ENCODE peak calls at places on chromosomes 11 and 22, in seven cellular contexts. L is HFFc6, T is HCT116, H is thoracic aorta, M is neural crest cell, A is kidney, X is dorsolateral prefrontal cortex. N is an unnamed sample.

GRCh38 chr11:119689318-119689717 is 39.7 kb downstream of the NECTIN1 start:
- DNase-seq in L (no peak), T (no peak), H (no peak), M (no peak), A (no peak), X (no peak), N (no peak)

GRCh38 chr11:61952882-61953281 is 2.7 kb downstream of the BEST1 start:
- DNase-seq in L (no peak), T (no peak), H (no peak), M (no peak), A (no peak), X (no peak), N (peak)

GRCh38 chr11:43582837-43583462 is 97.6 kb upstream of the HSD17B12 start:
- DNase-seq in L (no peak), T (no peak), H (no peak), M (no peak), A (peak), X (no peak), N (no peak)

GRCh38 chr11:34994859-34995258 is 78.4 kb downstream of the PDHX start:
- DNase-seq in L (no peak), T (no peak), H (no peak), M (no peak), A (no peak), X (no peak), N (no peak)

GRCh38 chr11:107583629-107584195 is 7.2 kb upstream of the ELMOD1 start:
- DNase-seq in L (peak), T (no peak), H (no peak), M (no peak), A (no peak), X (no peak), N (no peak)

GRCh38 chr11:111388431-111388830 is 9.4 kb upstream of the POU2AF1 start:
- DNase-seq in L (no peak), T (no peak), H (no peak), M (no peak), A (no peak), X (no peak), N (no peak)

GRCh38 chr22:40534379-40535188 is 101.9 kb downstream of the MRTFA start:
- DNase-seq in L (peak), T (no peak), H (no peak), M (no peak), A (no peak), X (no peak), N (no peak)

GRCh38 chr11:8638300-8638699 is 44.2 kb downstream of the TRIM66 start:
- DNase-seq in L (peak), T (no peak), H (no peak), M (no peak), A (no peak), X (no peak), N (no peak)

GRCh38 chr11:70332567-70332966 is 62.1 kb downstream of the PPFIA1 start:
- DNase-seq in L (no peak), T (no peak), H (no peak), M (no peak), A (no peak), X (no peak), N (no peak)

GRCh38 chr11:69661413-69661715 is 13.8 kb downstream of the LTO1 start:
- DNase-seq in L (no peak), T (no peak), H (no peak), M (no peak), A (peak), X (no peak), N (no peak)

DNA sequence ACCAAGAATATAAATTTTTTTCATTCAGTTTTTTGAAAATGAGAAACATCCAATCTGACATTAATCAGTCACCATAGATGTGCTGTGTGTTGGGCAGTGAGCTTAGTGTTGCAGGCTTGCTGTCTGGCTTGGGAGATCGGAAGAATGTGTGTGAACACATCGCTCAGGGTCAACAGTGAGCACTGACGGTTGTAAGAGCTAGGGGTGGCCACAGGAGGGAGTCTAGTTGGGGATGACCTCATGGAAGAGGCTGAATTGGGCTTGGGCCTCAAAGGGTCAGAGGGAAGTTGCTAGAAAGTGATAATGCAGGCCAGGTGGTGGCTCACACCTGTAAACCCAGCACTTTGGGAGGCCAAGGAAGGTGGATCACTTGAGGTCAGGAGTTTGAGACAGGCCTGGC is 375.4 kb downstream of the DDX10 start:
- DNase-seq in L (no peak), T (peak), H (no peak), M (no peak), A (no peak), X (no peak), N (no peak)
- TF ChIP-seq CTCF in L (peak), T (peak), H (no peak), M (no peak), A (no peak), X (no peak), N (no peak)

DNA sequence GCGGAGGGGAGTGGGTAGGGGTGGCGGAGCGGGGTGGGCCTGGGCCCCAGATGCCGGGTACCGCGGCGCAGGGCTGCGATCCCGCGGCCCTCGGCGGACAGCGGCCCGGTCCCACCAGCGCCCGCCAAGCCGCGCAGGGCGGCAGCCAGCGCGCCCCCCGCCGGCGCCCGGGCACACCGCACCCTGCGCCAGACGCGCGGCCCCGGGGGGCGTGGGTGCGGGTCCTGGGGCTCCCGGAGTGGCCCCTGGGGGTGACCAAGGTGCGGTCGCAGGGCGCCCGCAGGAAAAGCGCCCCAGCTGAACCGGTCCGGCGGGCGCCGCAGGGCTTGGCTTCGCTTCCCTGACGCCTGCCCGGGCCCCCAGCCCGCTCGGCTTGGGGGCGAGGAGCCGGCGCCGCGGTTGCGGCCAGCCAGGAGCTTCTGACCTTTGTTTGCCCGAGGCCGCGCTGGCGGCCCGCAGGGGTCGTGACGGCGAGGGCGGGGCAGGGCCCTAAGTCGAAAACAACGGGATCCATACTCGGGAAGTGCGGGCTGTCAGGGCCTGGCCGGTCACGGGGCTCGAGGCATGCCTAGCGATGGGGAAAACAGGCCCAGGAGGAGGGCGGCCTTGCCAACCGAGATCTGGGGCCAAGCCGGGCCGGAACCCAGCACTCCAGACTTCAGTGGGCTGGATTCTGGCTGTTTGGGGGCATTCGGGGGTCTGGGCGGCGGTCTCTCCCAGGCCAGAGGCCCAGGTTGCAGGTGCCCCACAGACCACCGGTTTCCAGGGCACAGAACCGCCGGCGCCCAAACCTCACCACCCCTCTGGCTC is 581 bp upstream of the AP5B1 start:
- DNase-seq in L (no peak), T (no peak), H (no peak), M (peak), A (peak), X (no peak), N (no peak)
- TF ChIP-seq CTCF in L (peak), T (no peak), H (no peak), M (peak), A (peak), X (peak), N (peak)

GRCh38 chr11:4826425-4826824 is 5.3 kb downstream of the OR51F2 start:
- DNase-seq in L (no peak), T (no peak), H (no peak), M (no peak), A (no peak), X (no peak), N (no peak)
- TF ChIP-seq CTCF in L (no peak), T (no peak), H (no peak), M (peak), A (peak), X (no peak), N (no peak)

GRCh38 chr11:32916994-32917393 is 24.4 kb downstream of the QSER1 start:
- DNase-seq in L (no peak), T (no peak), H (no peak), M (no peak), A (no peak), X (no peak), N (no peak)

GRCh38 chr11:32918427-32918826 is 25.8 kb downstream of the QSER1 start:
- DNase-seq in L (no peak), T (no peak), H (no peak), M (no peak), A (no peak), X (no peak), N (no peak)

GRCh38 chr11:32913445-32913844 is 20.8 kb downstream of the QSER1 start:
- DNase-seq in L (no peak), T (no peak), H (no peak), M (no peak), A (no peak), X (no peak), N (no peak)

GRCh38 chr11:32919338-32919737 is 26.7 kb downstream of the QSER1 start:
- DNase-seq in L (no peak), T (no peak), H (no peak), M (no peak), A (no peak), X (no peak), N (no peak)

DNA sequence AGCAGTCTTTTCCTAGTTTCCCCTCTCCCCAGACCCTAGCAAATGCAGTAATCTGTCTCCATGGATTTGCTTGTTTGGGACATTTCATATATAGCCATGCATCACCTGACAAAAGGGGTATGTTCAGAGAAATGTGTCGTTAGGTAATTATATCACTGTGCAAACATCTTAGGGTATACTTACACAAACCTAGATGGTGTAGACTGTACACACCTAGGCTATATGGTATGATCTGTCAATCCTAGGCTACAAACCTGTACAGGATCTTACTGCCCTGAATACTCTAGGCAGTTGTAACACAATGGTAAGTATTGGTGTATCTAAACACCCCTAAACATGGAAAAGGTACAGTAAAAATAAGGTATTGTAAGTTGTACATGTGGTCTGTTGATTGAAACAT is 23.8 kb downstream of the QSER1 start:
- DNase-seq in L (no peak), T (no peak), H (no peak), M (no peak), A (no peak), X (no peak), N (no peak)
- TF ChIP-seq CTCF in L (no peak), T (no peak), H (no peak), M (no peak), A (no peak), X (no peak), N (no peak)

GRCh38 chr22:47606426-47606825 is 844.0 kb downstream of the TBC1D22A start:
- DNase-seq in L (no peak), T (no peak), H (no peak), M (no peak), A (peak), X (peak), N (no peak)

GRCh38 chr22:47610281-47610680 is 847.8 kb downstream of the TBC1D22A start:
- DNase-seq in L (no peak), T (no peak), H (no peak), M (no peak), A (peak), X (no peak), N (no peak)

GRCh38 chr22:47607486-47607885 is 845.0 kb downstream of the TBC1D22A start:
- DNase-seq in L (no peak), T (no peak), H (no peak), M (no peak), A (peak), X (peak), N (no peak)

GRCh38 chr22:47609653-47610052 is 847.2 kb downstream of the TBC1D22A start:
- DNase-seq in L (no peak), T (no peak), H (no peak), M (no peak), A (peak), X (no peak), N (no peak)

GRCh38 chr22:47608421-47608820 is 846.0 kb downstream of the TBC1D22A start:
- DNase-seq in L (no peak), T (no peak), H (no peak), M (no peak), A (peak), X (no peak), N (no peak)
- TF ChIP-seq CTCF in L (no peak), T (no peak), H (no peak), M (no peak), A (no peak), X (no peak), N (no peak)

GRCh38 chr22:42614312-42615091 is at the start of gene POLDIP3:
- DNase-seq in L (peak), T (peak), H (peak), M (peak), A (peak), X (peak), N (peak)
- TF ChIP-seq CTCF in L (peak), T (no peak), H (peak), M (peak), A (peak), X (peak), N (no peak)

DNA sequence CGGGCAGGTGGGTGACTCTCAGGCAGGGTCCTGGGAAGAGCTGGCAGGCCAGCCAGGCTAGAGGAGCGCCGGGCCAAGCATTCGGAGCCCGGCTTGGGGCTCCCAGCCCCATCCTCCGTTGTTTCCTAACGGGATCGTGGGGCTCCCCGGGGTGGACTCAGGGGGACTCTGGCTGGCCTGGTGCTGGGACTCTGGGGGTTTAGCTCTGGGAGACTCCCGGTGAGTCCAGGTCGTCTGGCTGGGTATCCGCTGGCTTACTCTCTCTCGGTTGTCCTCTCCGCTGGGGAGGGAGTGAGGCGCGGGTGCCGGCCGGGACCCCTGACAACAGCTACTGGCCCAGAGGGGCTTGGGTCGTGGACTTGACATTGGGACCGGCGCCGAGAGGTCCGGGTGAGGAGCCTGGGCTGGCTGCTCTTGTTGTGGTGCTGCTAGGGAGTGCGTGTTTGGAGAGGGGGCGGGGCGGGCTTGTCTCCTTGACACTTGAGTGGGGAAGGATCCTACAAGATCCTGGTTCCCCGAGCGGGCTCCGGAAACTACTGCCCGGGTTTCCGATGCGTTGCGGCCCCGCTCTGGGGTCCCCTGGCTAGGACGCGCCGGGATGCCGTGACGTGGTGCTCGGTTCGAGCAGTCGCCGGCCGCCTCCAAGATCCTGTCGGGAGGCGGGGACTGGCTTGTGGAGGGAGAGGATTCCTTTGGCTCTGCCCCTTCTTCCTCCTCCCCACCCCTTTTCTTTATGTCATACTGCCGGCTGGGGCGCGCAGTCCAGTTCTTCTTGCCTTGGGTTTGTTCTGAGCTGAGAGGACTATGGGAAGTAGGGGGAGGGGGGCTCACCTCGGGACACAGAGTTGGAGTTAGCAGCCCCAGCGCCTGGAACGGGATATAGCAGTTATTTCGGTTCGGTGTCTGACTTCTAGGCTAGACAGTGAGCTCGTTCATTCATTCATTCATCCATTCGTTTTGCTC is 585 bp downstream of the EMSY start:
- DNase-seq in L (peak), T (peak), H (peak), M (peak), A (peak), X (peak), N (peak)
- TF ChIP-seq CTCF in L (peak), T (peak), H (no peak), M (peak), A (no peak), X (no peak), N (no peak)

GRCh38 chr11:64745523-64746328 is 1.8 kb upstream of the RASGRP2 start:
- DNase-seq in L (no peak), T (no peak), H (peak), M (peak), A (peak), X (peak), N (no peak)

GRCh38 chr11:64745219-64745522 is 1.2 kb upstream of the RASGRP2 start:
- DNase-seq in L (no peak), T (no peak), H (no peak), M (no peak), A (peak), X (peak), N (no peak)

GRCh38 chr11:64750361-64751054 is 6.6 kb upstream of the RASGRP2 start:
- DNase-seq in L (no peak), T (no peak), H (no peak), M (no peak), A (peak), X (no peak), N (no peak)

GRCh38 chr11:64746486-64746885 is 2.5 kb upstream of the RASGRP2 start:
- DNase-seq in L (no peak), T (no peak), H (no peak), M (no peak), A (peak), X (no peak), N (no peak)

DNA sequence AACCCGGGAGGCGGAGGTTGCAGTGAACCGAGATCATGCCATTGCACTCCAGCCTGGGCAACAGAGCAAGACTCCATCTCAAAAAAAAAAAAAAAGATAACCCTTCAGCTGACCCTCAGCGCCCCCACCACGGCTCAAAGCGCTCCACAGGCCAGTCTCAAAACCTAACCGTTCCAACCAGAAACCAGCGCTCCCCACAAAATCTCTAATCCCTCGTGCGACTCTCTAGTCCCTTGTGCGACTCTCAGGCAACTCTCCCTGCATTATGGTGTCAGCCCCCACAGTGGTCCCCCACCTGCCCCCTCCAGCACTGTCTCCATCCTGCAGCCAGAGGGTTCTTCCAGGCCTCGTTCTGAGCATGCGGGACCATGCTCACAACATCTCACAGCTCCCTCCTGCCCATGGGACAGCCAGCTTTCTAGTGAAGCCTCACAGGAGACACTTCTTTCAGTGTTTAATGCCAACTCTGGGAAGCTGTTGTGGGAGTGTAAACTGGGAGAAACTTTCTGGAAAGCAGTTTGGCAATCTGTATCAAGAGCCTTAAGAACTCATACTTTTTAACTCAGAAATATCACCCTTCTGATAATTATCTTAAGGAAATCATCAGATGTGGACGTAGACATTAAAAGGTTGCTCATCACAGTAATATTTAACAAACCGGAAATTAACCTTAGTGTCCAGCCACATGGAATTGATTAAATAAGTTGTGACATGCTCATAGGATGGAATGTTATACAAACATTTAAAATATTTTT is 4.2 kb upstream of the RASGRP2 start:
- DNase-seq in L (peak), T (no peak), H (no peak), M (no peak), A (peak), X (no peak), N (no peak)
- TF ChIP-seq CTCF in L (no peak), T (no peak), H (no peak), M (no peak), A (no peak), X (no peak), N (no peak)

GRCh38 chr11:89625171-89625570 is 84.9 kb upstream of the TRIM77 start:
- DNase-seq in L (no peak), T (no peak), H (no peak), M (no peak), A (no peak), X (no peak), N (no peak)
- TF ChIP-seq CTCF in L (no peak), T (peak), H (no peak), M (peak), A (no peak), X (no peak), N (no peak)

N was measured in mesothelial cell of epicardium.